ENCODE peak calls at places on chromosomes 7 and 10, in eight cellular contexts. A is GM23248; O is ELR; I is CD4-positive, CD25-positive, alpha-beta regulatory T cell; X is stimulated activated CD4-positive, alpha-beta T cell treated with anti-CD3 and anti-CD28 coated beads, TNF-alpha, amount 100 ng/mL, for 1 hour; V is GM12892; S is HT1080; N is CD4-positive, alpha-beta memory T cell. M is an unnamed sample.

GRCh38 chr10:23005150-23005549 is 77.3 kb downstream of the ARMC3 start:
- DNase-seq in A (no peak), O (no peak), I (no peak), X (no peak), V (no peak), S (no peak), N (no peak), M (no peak)

GRCh38 chr7:41755100-41755499 is 52.2 kb upstream of the INHBA start:
- DNase-seq in A (no peak), O (peak; percentile 27), I (no peak), X (no peak), V (no peak), S (no peak), N (peak; percentile 2), M (no peak)

GRCh38 chr7:14858410-14858809 is 44.1 kb downstream of the DGKB start:
- DNase-seq in A (no peak), O (no peak), I (no peak), X (no peak), V (no peak), S (no peak), N (no peak), M (no peak)

GRCh38 chr10:52755297-52756062 is 17.1 kb downstream of the MBL2 start:
- DNase-seq in A (peak; percentile 77), O (no peak), I (no peak), X (no peak), V (no peak), S (peak; percentile 60), N (no peak), M (peak; percentile 60)

GRCh38 chr7:100472854-100473499 is 6.0 kb downstream of the TSC22D4 start:
- DNase-seq in A (peak; percentile 58), O (peak; percentile 28), I (no peak), X (no peak), V (no peak), S (no peak), N (no peak), M (no peak)

GRCh38 chr10:78407009-78407711 is 373.5 kb downstream of the RPS24 start:
- DNase-seq in A (no peak), O (peak; percentile 87), I (peak; percentile 5), X (peak; percentile 15), V (peak; percentile 41), S (peak; percentile 53), N (peak; percentile 43), M (peak; percentile 88)

GRCh38 chr7:116786791-116787443 is 75.5 kb upstream of the CAPZA2 start:
- DNase-seq in A (peak; percentile 51), O (peak; percentile 69), I (no peak), X (no peak), V (peak; percentile 29), S (peak; percentile 70), N (no peak), M (peak; percentile 64)

GRCh38 chr10:21369697-21370096 is 155.8 kb downstream of the SKIDA1 start:
- DNase-seq in A (no peak), O (peak; percentile 27), I (no peak), X (no peak), V (no peak), S (peak; percentile 15), N (no peak), M (no peak)

GRCh38 chr10:59175538-59176240 is 754 bp upstream of the PHYHIPL start:
- DNase-seq in A (no peak), O (no peak), I (no peak), X (no peak), V (no peak), S (no peak), N (no peak), M (no peak)

GRCh38 chr10:18140149-18140956 is at the start of gene CACNB2:
- DNase-seq in A (peak; percentile 65), O (peak; percentile 23), I (no peak), X (no peak), V (no peak), S (no peak), N (no peak), M (no peak)

M was measured in RPMI7951.